ENCODE peak calls at places on chromosomes 11 and 22, in ten cellular contexts. C is hippocampal formation; B is prostate gland; Z is neural progenitor cell; I is AG04450; H is heart left ventricle; X is activated CD4-positive, CD25-positive, alpha-beta regulatory T cell; L is activated naive CD8-positive, alpha-beta T cell treated with anti-CD3 and anti-CD28 coated beads, Interleukin-2, amount 50 U/mL, for 24 hours; V is H54; E is stromal cell of bone marrow. K is an unnamed sample.

GRCh38 chr11:123490527-123490926 is 60.5 kb downstream of the GRAMD1B start:
- DNase-seq in C (no peak), B (no peak), Z (no peak), I (no peak), H (no peak), X (no peak), L (no peak), V (no peak), E (no peak), K (no peak)

GRCh38 chr11:85831050-85831449 is 20.1 kb upstream of the SYTL2 start:
- DNase-seq in C (no peak), B (no peak), Z (no peak), I (no peak), H (no peak), X (no peak), L (no peak), V (no peak), E (no peak), K (no peak)

GRCh38 chr11:5620606-5621521 is 3.9 kb upstream of the TRIM34 start:
- DNase-seq in C (no peak), B (peak), Z (no peak), I (peak), H (no peak), X (no peak), L (no peak), V (peak), E (peak), K (peak)

GRCh38 chr11:19368726-19369364 is 128.1 kb upstream of the E2F8 start:
- DNase-seq in C (no peak), B (no peak), Z (no peak), I (no peak), H (no peak), X (no peak), L (no peak), V (no peak), E (peak), K (peak)

GRCh38 chr11:13354335-13354734 is 76.7 kb downstream of the BMAL1 start:
- DNase-seq in C (no peak), B (no peak), Z (peak), I (no peak), H (no peak), X (no peak), L (no peak), V (no peak), E (no peak), K (no peak)

GRCh38 chr11:2531277-2531986 is 86.6 kb downstream of the KCNQ1 start:
- DNase-seq in C (peak), B (peak), Z (peak), I (peak), H (peak), X (peak), L (peak), V (peak), E (peak), K (no peak)

GRCh38 chr11:82767123-82767522 is 33.5 kb upstream of the FAM181B start:
- DNase-seq in C (no peak), B (no peak), Z (no peak), I (no peak), H (no peak), X (no peak), L (no peak), V (no peak), E (no peak), K (no peak)

GRCh38 chr11:8779732-8780131 is 97.1 kb downstream of the RPL27A start:
- DNase-seq in C (no peak), B (no peak), Z (no peak), I (no peak), H (no peak), X (no peak), L (no peak), V (no peak), E (no peak), K (no peak)

GRCh38 chr22:31800065-31800464 is 46.2 kb downstream of the DEPDC5 start:
- DNase-seq in C (no peak), B (no peak), Z (no peak), I (peak), H (no peak), X (no peak), L (no peak), V (no peak), E (no peak), K (no peak)

GRCh38 chr11:46160100-46160499 is 38.8 kb upstream of the PHF21A start:
- DNase-seq in C (no peak), B (no peak), Z (no peak), I (no peak), H (no peak), X (no peak), L (no peak), V (no peak), E (no peak), K (no peak)

GRCh38 chr11:111982532-111983186 is 42.5 kb upstream of the DLAT start:
- DNase-seq in C (no peak), B (no peak), Z (peak), I (no peak), H (no peak), X (no peak), L (no peak), V (no peak), E (no peak), K (no peak)

GRCh38 chr11:19281041-19281440 is 40.3 kb upstream of the E2F8 start:
- DNase-seq in C (no peak), B (no peak), Z (no peak), I (no peak), H (no peak), X (no peak), L (no peak), V (no peak), E (no peak), K (no peak)

GRCh38 chr11:134554861-134555260 is 142.8 kb upstream of the B3GAT1 start:
- DNase-seq in C (no peak), B (no peak), Z (no peak), I (no peak), H (no peak), X (no peak), L (no peak), V (no peak), E (no peak), K (no peak)

K was measured in GM04503.